ENCODE peak calls at places on chromosomes 13 and 19, in six cellular contexts. One of them, this sample, is unnamed.

GRCh38 chr13:47858678-47859050 is 142.4 kb downstream of the SUCLA2 start:
- DNase-seq in uterus: no peak
- DNase-seq in BE2C: no peak
- DNase-seq in IMR-90: peak; percentile 64
- DNase-seq in sigmoid colon: no peak
- DNase-seq in thoracic aorta: no peak
- DNase-seq in this sample: no peak

GRCh38 chr19:41569481-41570150 is 6.3 kb upstream of the CEACAM21 start:
- DNase-seq in uterus: no peak
- DNase-seq in BE2C: no peak
- DNase-seq in IMR-90: no peak
- DNase-seq in sigmoid colon: no peak
- DNase-seq in thoracic aorta: no peak
- DNase-seq in this sample: no peak

GRCh38 chr13:111239754-111240670 is 80.4 kb upstream of the TEX29 start:
- DNase-seq in uterus: no peak
- DNase-seq in BE2C: no peak
- DNase-seq in IMR-90: no peak
- DNase-seq in sigmoid colon: no peak
- DNase-seq in thoracic aorta: no peak
- DNase-seq in this sample: no peak

GRCh38 chr13:74633734-74634133 is 499.5 kb upstream of the KLF12 start:
- DNase-seq in uterus: no peak
- DNase-seq in BE2C: no peak
- DNase-seq in IMR-90: no peak
- DNase-seq in sigmoid colon: no peak
- DNase-seq in thoracic aorta: no peak
- DNase-seq in this sample: no peak

GRCh38 chr19:19468424-19469050 is 46.8 kb downstream of the TSSK6 start:
- DNase-seq in uterus: no peak
- DNase-seq in BE2C: no peak
- DNase-seq in IMR-90: no peak
- DNase-seq in sigmoid colon: no peak
- DNase-seq in thoracic aorta: no peak
- DNase-seq in this sample: no peak

GRCh38 chr19:6260912-6261636 is 18.7 kb downstream of the MLLT1 start:
- DNase-seq in uterus: no peak
- DNase-seq in BE2C: peak; percentile 65
- DNase-seq in IMR-90: peak; percentile 22
- DNase-seq in sigmoid colon: no peak
- DNase-seq in thoracic aorta: no peak
- DNase-seq in this sample: no peak

GRCh38 chr19:19443902-19444693 is 38.6 kb downstream of the GATAD2A start:
- DNase-seq in uterus: no peak
- DNase-seq in BE2C: no peak
- DNase-seq in IMR-90: no peak
- DNase-seq in sigmoid colon: no peak
- DNase-seq in thoracic aorta: no peak
- DNase-seq in this sample: no peak

GRCh38 chr13:53137777-53138176 is 109.2 kb downstream of the OLFM4 start:
- DNase-seq in uterus: peak; percentile 44
- DNase-seq in BE2C: no peak
- DNase-seq in IMR-90: peak; percentile 86
- DNase-seq in sigmoid colon: no peak
- DNase-seq in thoracic aorta: no peak
- DNase-seq in this sample: no peak

GRCh38 chr13:48901786-48902185 is 73.9 kb upstream of the FNDC3A start:
- DNase-seq in uterus: no peak
- DNase-seq in BE2C: no peak
- DNase-seq in IMR-90: no peak
- DNase-seq in sigmoid colon: no peak
- DNase-seq in thoracic aorta: no peak
- DNase-seq in this sample: no peak

GRCh38 chr13:60329221-60329983 is 67.6 kb upstream of the TDRD3 start:
- DNase-seq in uterus: no peak
- DNase-seq in BE2C: peak; percentile 55
- DNase-seq in IMR-90: peak; percentile 16
- DNase-seq in sigmoid colon: no peak
- DNase-seq in thoracic aorta: no peak
- DNase-seq in this sample: no peak

GRCh38 chr13:110907951-110908898 is 6.6 kb downstream of the ANKRD10 start:
- DNase-seq in uterus: no peak
- DNase-seq in BE2C: no peak
- DNase-seq in IMR-90: peak; percentile 72
- DNase-seq in sigmoid colon: no peak
- DNase-seq in thoracic aorta: no peak
- DNase-seq in this sample: peak; percentile 91

GRCh38 chr19:55528030-55528801 is 8.7 kb downstream of the SBK2 start:
- DNase-seq in uterus: no peak
- DNase-seq in BE2C: peak; percentile 37
- DNase-seq in IMR-90: peak; percentile 35
- DNase-seq in sigmoid colon: no peak
- DNase-seq in thoracic aorta: no peak
- DNase-seq in this sample: no peak

GRCh38 chr19:45632468-45633196 is 6.6 kb downstream of the EML2 start:
- DNase-seq in uterus: peak; percentile 51
- DNase-seq in BE2C: peak; percentile 87
- DNase-seq in IMR-90: peak; percentile 89
- DNase-seq in sigmoid colon: peak; percentile 70
- DNase-seq in thoracic aorta: peak; percentile 61
- DNase-seq in this sample: peak; percentile 71

GRCh38 chr13:39892731-39893293 is 237.3 kb downstream of the COG6 start:
- DNase-seq in uterus: peak; percentile 51
- DNase-seq in BE2C: no peak
- DNase-seq in IMR-90: no peak
- DNase-seq in sigmoid colon: no peak
- DNase-seq in thoracic aorta: no peak
- DNase-seq in this sample: no peak

GRCh38 chr19:28351761-28352160 is 861.2 kb downstream of the UQCRFS1 start:
- DNase-seq in uterus: no peak
- DNase-seq in BE2C: no peak
- DNase-seq in IMR-90: no peak
- DNase-seq in sigmoid colon: no peak
- DNase-seq in thoracic aorta: no peak
- DNase-seq in this sample: no peak

GRCh38 chr13:33649212-33649917 is 168.6 kb upstream of the RFC3 start:
- DNase-seq in uterus: no peak
- DNase-seq in BE2C: no peak
- DNase-seq in IMR-90: peak; percentile 6
- DNase-seq in sigmoid colon: no peak
- DNase-seq in thoracic aorta: no peak
- DNase-seq in this sample: no peak

GRCh38 chr13:114065926-114066774 is 66.3 kb downstream of the RASA3 start:
- DNase-seq in uterus: no peak
- DNase-seq in BE2C: no peak
- DNase-seq in IMR-90: no peak
- DNase-seq in sigmoid colon: peak; percentile 82
- DNase-seq in thoracic aorta: no peak
- DNase-seq in this sample: no peak

GRCh38 chr13:58087566-58087965 is 456.0 kb downstream of the PCDH17 start:
- DNase-seq in uterus: no peak
- DNase-seq in BE2C: no peak
- DNase-seq in IMR-90: no peak
- DNase-seq in sigmoid colon: no peak
- DNase-seq in thoracic aorta: no peak
- DNase-seq in this sample: no peak

GRCh38 chr13:61466280-61466679 is 50.6 kb upstream of the PCDH20 start:
- DNase-seq in uterus: no peak
- DNase-seq in BE2C: peak; percentile 13
- DNase-seq in IMR-90: no peak
- DNase-seq in sigmoid colon: no peak
- DNase-seq in thoracic aorta: no peak
- DNase-seq in this sample: no peak

GRCh38 chr19:34253711-34254551 is 423 bp upstream of the GARRE1 start:
- DNase-seq in uterus: peak; percentile 83
- DNase-seq in BE2C: no peak
- DNase-seq in IMR-90: peak; percentile 47
- DNase-seq in sigmoid colon: peak; percentile 91
- DNase-seq in thoracic aorta: peak; percentile 16
- DNase-seq in this sample: peak; percentile 69

DNA sequence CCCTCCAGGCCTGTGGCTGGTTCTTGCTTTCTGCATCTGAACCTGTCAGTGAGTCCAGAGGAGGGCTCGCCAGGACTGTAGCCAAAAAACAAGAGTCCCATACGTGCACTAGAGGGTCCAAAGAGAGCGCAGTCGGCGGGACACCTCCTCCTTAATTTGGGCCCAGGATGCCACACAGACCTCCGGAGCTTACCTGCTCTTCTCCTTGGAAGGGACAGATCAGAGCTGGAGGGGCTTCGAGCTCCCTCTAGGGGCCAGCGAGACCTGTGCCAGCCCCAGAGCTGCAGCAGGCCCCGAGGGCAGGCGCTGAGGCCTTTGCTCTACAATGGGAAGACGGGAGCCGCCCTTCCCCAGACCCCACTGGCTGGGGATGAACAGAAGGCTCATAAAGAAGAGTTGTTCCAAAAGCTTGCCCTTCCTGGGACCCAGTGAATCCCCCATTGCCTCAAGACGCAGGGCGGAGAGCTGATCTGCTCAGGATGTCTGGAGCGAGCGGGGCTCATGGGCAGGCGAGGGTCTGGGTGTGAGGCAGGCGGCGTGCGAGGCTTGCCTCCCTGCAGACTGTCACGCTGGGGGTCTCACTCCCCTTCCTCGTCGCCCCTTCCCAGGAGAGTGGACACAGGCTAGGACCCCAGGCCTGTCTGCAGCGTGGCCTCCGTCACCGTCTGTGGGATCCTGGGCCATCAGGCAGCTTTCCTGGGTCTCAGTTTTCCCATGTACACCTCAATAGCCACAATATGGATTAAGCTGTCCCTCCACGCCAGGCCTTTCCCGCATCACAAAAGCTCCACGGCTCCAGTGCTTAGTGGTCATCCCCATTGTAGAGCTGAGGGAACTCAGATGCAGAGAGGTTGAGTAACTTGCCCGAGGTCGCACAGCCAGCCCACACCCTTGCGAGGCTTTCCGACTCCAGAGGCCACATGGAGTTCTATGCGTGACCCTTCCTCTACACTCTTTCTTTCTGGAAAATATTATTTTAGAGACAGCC is 46.9 kb upstream of the VSTM2B start:
- DNase-seq in uterus: no peak
- DNase-seq in BE2C: peak; percentile 35
- DNase-seq in IMR-90: no peak
- DNase-seq in sigmoid colon: no peak
- DNase-seq in thoracic aorta: no peak
- DNase-seq in this sample: no peak
- TF ChIP-seq CTCF in uterus: no peak
- TF ChIP-seq CTCF in BE2C: peak; percentile 34
- TF ChIP-seq CTCF in IMR-90: peak; percentile 20
- TF ChIP-seq CTCF in sigmoid colon: peak; percentile 25
- TF ChIP-seq CTCF in thoracic aorta: no peak
- TF ChIP-seq CTCF in this sample: no peak

DNA sequence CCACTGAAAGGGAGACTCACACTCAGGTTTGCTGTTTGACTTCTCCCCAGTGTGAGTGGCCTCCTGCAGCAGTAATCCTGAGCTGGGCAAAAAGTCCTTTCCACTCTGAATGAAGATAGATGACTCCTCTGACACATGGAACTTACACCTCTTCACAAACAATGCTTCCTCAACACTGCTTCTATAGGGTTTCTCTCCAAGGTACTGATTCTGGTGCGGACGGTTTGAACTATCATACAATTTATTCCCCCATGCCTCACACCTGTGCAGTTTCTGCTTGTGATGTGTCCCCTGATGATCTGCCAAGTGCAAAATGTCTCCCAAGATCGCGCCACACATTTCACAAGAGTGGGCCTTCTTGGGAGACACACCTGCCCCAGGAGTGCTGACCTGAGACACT is 7.6 kb downstream of the ZNF418 start:
- DNase-seq in uterus: no peak
- DNase-seq in BE2C: no peak
- DNase-seq in IMR-90: no peak
- DNase-seq in sigmoid colon: no peak
- DNase-seq in thoracic aorta: no peak
- DNase-seq in this sample: no peak
- H3K36me3 ChIP-seq in uterus: no peaks in the 10 kb centered on the region
- H3K36me3 ChIP-seq in BE2C: peaks cover 58% of the 10 kb centered on the region
- H3K36me3 ChIP-seq in IMR-90: peaks cover 38% of the 10 kb centered on the region
- H3K36me3 ChIP-seq in sigmoid colon: peaks cover 42% of the 10 kb centered on the region
- H3K36me3 ChIP-seq in thoracic aorta: peaks cover 9% of the 10 kb centered on the region
- H3K36me3 ChIP-seq in this sample: no peaks in the 10 kb centered on the region

DNA sequence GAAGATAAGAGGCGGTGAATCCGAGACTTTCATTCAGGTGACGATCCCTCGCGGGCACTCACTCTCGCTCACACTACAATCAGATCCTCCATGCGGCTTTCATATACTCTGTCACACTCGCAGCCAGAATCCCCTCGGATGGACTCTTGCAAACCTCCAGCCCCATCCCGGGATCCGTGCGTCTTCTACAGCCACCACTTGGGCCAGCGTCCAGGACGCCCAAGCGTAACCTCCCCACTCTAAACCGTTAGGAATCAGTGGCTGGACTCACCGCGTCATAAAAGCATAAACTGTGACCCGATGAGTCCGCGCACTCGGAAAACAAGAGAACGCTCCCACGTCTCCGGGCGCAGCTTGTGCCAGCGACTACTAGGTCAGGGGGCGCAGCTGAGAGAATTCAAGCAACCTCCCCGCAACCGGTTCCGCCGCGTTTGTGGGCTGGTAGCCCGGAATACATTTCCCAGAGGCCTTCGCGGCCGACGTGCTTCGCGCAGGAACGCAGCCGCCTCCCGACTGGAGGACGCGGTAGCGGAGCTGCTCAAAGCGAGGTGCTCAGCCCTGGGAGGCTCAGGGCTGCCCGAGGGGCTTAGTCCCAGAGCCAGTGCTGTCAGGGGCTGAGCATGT is 27.6 kb downstream of the ZNF607 start:
- DNase-seq in uterus: peak; percentile 80
- DNase-seq in BE2C: peak; percentile 89
- DNase-seq in IMR-90: peak; percentile 80
- DNase-seq in sigmoid colon: peak; percentile 90
- DNase-seq in thoracic aorta: peak; percentile 60
- DNase-seq in this sample: peak; percentile 66
- TF ChIP-seq CTCF in uterus: peak; percentile 3
- TF ChIP-seq CTCF in BE2C: peak; percentile 11
- TF ChIP-seq CTCF in IMR-90: peak; percentile 6
- TF ChIP-seq CTCF in sigmoid colon: no peak
- TF ChIP-seq CTCF in thoracic aorta: no peak
- TF ChIP-seq CTCF in this sample: no peak

GRCh38 chr19:35655600-35655999 is 7.5 kb downstream of the COX6B1 start:
- DNase-seq in uterus: no peak
- DNase-seq in BE2C: no peak
- DNase-seq in IMR-90: no peak
- DNase-seq in sigmoid colon: no peak
- DNase-seq in thoracic aorta: no peak
- DNase-seq in this sample: no peak
- H3K36me3 ChIP-seq in uterus: no peaks in the 10 kb centered on the region
- H3K36me3 ChIP-seq in BE2C: peaks cover 62% of the 10 kb centered on the region
- H3K36me3 ChIP-seq in IMR-90: peaks cover 46% of the 10 kb centered on the region
- H3K36me3 ChIP-seq in sigmoid colon: peaks cover 82% of the 10 kb centered on the region
- H3K36me3 ChIP-seq in thoracic aorta: peaks cover 45% of the 10 kb centered on the region
- H3K36me3 ChIP-seq in this sample: peaks cover 5% of the 10 kb centered on the region

GRCh38 chr19:52351512-52351911 is 15.5 kb downstream of the ZNF610 start:
- DNase-seq in uterus: no peak
- DNase-seq in BE2C: no peak
- DNase-seq in IMR-90: no peak
- DNase-seq in sigmoid colon: no peak
- DNase-seq in thoracic aorta: no peak
- DNase-seq in this sample: no peak
- TF ChIP-seq CTCF in uterus: no peak
- TF ChIP-seq CTCF in BE2C: no peak
- TF ChIP-seq CTCF in IMR-90: no peak
- TF ChIP-seq CTCF in sigmoid colon: no peak
- TF ChIP-seq CTCF in thoracic aorta: no peak
- TF ChIP-seq CTCF in this sample: no peak

GRCh38 chr19:1252221-1252817 is 3.9 kb downstream of the MIDN start:
- DNase-seq in uterus: no peak
- DNase-seq in BE2C: peak; percentile 64
- DNase-seq in IMR-90: peak; percentile 88
- DNase-seq in sigmoid colon: peak; percentile 98
- DNase-seq in thoracic aorta: peak; percentile 83
- DNase-seq in this sample: peak; percentile 91
- H3K36me3 ChIP-seq in uterus: no peaks in the 10 kb centered on the region
- H3K36me3 ChIP-seq in BE2C: peaks cover 58% of the 10 kb centered on the region
- H3K36me3 ChIP-seq in IMR-90: peaks cover 57% of the 10 kb centered on the region
- H3K36me3 ChIP-seq in sigmoid colon: peaks cover 23% of the 10 kb centered on the region
- H3K36me3 ChIP-seq in thoracic aorta: peaks cover 32% of the 10 kb centered on the region
- H3K36me3 ChIP-seq in this sample: peaks cover 11% of the 10 kb centered on the region